ENCODE peak calls at places on chromosomes 5 and 9, in four cellular contexts. One of them, this sample, is unnamed. For H3K27me3, the result is how much of the 10 kb centered on the place peaks cover.

GRCh38 chr5:131068893-131069643 is 96.0 kb downstream of the HINT1 start:
- DNase-seq in H9: no peak
- DNase-seq in HCT116: no peak
- DNase-seq in SK-N-SH: no peak
- DNase-seq in this sample: peak

GRCh38 chr9:107221321-107221720 is 61.8 kb upstream of the RAD23B start:
- DNase-seq in H9: no peak
- DNase-seq in HCT116: no peak
- DNase-seq in SK-N-SH: no peak
- DNase-seq in this sample: peak

GRCh38 chr5:65766159-65766558 is 44.2 kb downstream of the NLN start:
- DNase-seq in H9: no peak
- DNase-seq in HCT116: no peak
- DNase-seq in SK-N-SH: no peak
- DNase-seq in this sample: no peak

GRCh38 chr5:133998807-133999206 is 6.0 kb downstream of the VDAC1 start:
- DNase-seq in H9: no peak
- DNase-seq in HCT116: no peak
- DNase-seq in SK-N-SH: no peak
- DNase-seq in this sample: no peak

GRCh38 chr9:31259824-31260223 is 1124.6 kb upstream of the ACO1 start:
- DNase-seq in H9: no peak
- DNase-seq in HCT116: no peak
- DNase-seq in SK-N-SH: no peak
- DNase-seq in this sample: no peak

GRCh38 chr5:150243590-150243989 is 46.0 kb downstream of the CAMK2A start:
- DNase-seq in H9: no peak
- DNase-seq in HCT116: no peak
- DNase-seq in SK-N-SH: no peak
- DNase-seq in this sample: no peak

GRCh38 chr9:104142799-104143553 is 48.9 kb downstream of the SMC2 start:
- DNase-seq in H9: no peak
- DNase-seq in HCT116: no peak
- DNase-seq in SK-N-SH: no peak
- DNase-seq in this sample: no peak

GRCh38 chr5:141094481-141095262 is at the start of gene PCDHB2:
- DNase-seq in H9: peak
- DNase-seq in HCT116: no peak
- DNase-seq in SK-N-SH: peak
- DNase-seq in this sample: no peak

GRCh38 chr5:59199868-59200267 is 617.0 kb downstream of the RAB3C start:
- DNase-seq in H9: no peak
- DNase-seq in HCT116: no peak
- DNase-seq in SK-N-SH: no peak
- DNase-seq in this sample: no peak

GRCh38 chr9:106945727-106946690 is 83.0 kb downstream of the ZNF462 start:
- DNase-seq in H9: no peak
- DNase-seq in HCT116: no peak
- DNase-seq in SK-N-SH: no peak
- DNase-seq in this sample: no peak

GRCh38 chr9:109014267-109015025 is 1.1 kb upstream of the CTNNAL1 start:
- DNase-seq in H9: no peak
- DNase-seq in HCT116: no peak
- DNase-seq in SK-N-SH: no peak
- DNase-seq in this sample: no peak

GRCh38 chr5:43193952-43194321 is 1.9 kb downstream of the NIM1K start:
- DNase-seq in H9: no peak
- DNase-seq in HCT116: no peak
- DNase-seq in SK-N-SH: no peak
- DNase-seq in this sample: no peak

GRCh38 chr5:61290815-61291214 is 41.2 kb upstream of the ZSWIM6 start:
- DNase-seq in H9: no peak
- DNase-seq in HCT116: no peak
- DNase-seq in SK-N-SH: no peak
- DNase-seq in this sample: no peak

GRCh38 chr5:180329606-180330269 is 23.4 kb downstream of the GFPT2 start:
- DNase-seq in H9: no peak
- DNase-seq in HCT116: no peak
- DNase-seq in SK-N-SH: no peak
- DNase-seq in this sample: no peak

GRCh38 chr5:55160493-55161209 is 680 bp downstream of the GPX8 start:
- DNase-seq in H9: peak
- DNase-seq in HCT116: peak
- DNase-seq in SK-N-SH: no peak
- DNase-seq in this sample: no peak

GRCh38 chr5:173451031-173451430 is 122.8 kb upstream of the STC2 start:
- DNase-seq in H9: peak
- DNase-seq in HCT116: peak
- DNase-seq in SK-N-SH: peak
- DNase-seq in this sample: peak
- H3K27me3 ChIP-seq in H9: under half
- H3K27me3 ChIP-seq in HCT116: under half
- H3K27me3 ChIP-seq in SK-N-SH: under half
- H3K27me3 ChIP-seq in this sample: under half

GRCh38 chr9:129102095-129102525 is 8.5 kb downstream of the CRAT start:
- DNase-seq in H9: no peak
- DNase-seq in HCT116: no peak
- DNase-seq in SK-N-SH: no peak
- DNase-seq in this sample: no peak

GRCh38 chr9:129104051-129104450 is 6.5 kb downstream of the CRAT start:
- DNase-seq in H9: no peak
- DNase-seq in HCT116: no peak
- DNase-seq in SK-N-SH: no peak
- DNase-seq in this sample: no peak

GRCh38 chr9:129102791-129103594 is 7.6 kb downstream of the CRAT start:
- DNase-seq in H9: peak
- DNase-seq in HCT116: peak
- DNase-seq in SK-N-SH: peak
- DNase-seq in this sample: peak

GRCh38 chr9:129101279-129101678 is 9.3 kb downstream of the CRAT start:
- DNase-seq in H9: no peak
- DNase-seq in HCT116: no peak
- DNase-seq in SK-N-SH: no peak
- DNase-seq in this sample: no peak

DNA sequence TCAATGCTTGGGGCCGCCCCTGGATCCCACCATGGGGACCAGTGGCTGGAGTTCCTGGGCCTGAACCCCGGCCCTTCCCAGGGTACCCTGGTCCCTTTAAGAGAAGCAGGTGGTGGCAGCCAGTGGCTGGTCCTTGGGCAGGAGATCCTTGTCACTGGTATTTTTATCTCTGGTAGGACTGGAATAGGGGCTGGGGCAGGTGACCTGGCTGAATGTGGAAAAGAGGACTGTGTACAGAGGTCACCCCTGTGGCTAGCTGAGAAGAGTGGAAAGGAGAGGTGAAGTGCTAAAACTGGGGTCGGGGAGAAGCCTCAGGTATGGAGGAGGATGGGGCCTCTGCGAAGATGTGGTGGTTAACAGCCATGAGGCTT is 7.0 kb downstream of the CRAT start:
- DNase-seq in H9: no peak
- DNase-seq in HCT116: no peak
- DNase-seq in SK-N-SH: no peak
- DNase-seq in this sample: no peak
- H3K27ac ChIP-seq in H9: no peak
- H3K27ac ChIP-seq in HCT116: no peak
- H3K27ac ChIP-seq in SK-N-SH: no peak
- H3K27ac ChIP-seq in this sample: no peak

DNA sequence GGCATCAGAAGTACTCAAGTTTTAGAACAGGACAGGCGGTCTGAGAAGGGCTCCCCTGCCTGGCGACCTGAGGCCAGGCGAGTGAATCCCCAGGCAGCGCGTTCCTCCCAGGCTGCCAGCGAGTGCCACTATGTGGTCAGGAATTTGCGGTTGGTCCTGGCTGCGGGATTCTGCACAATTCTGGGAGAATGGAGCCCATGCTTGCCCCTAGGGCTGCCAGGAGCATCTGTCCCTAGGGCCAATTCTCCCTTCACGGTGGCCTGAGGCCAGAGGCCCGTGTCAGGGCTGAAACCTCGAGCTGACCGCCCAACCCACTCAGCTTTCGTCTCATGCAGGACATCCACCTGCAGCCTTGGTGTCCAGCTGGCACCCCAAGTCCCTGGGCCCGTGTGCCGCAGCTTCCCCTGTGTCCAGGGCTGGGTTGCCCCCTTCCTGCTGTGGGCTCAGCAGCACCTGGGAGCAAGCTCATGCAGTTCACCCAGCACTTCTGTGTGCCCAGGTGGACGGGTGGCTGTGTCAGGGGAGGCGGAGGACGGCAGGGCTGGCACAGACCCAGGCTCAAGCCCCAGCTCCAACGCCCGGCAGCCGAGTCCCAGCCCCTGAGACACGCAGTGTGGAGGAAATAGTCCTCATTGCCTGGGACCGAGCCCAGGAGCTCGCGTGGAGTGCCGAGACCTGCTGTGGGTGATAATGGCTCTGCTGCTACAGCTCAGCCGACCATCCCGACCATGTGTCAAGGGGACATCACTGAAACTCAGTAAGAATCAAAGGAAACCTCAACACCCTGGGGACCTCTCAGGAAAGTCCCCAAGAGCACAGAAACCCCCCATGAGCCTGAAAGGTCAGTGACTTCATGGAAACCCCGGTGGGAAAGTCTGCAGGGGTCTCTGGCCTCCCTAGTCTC is 39.1 kb downstream of the LPCAT1 start:
- DNase-seq in H9: no peak
- DNase-seq in HCT116: no peak
- DNase-seq in SK-N-SH: no peak
- DNase-seq in this sample: no peak
- H3K4me2 ChIP-seq in H9: no peak
- H3K4me2 ChIP-seq in HCT116: no peak
- H3K4me2 ChIP-seq in SK-N-SH: no peak
- H3K4me2 ChIP-seq in this sample: peak

GRCh38 chr5:2750758-2751464 is 566 bp downstream of the IRX2 start:
- DNase-seq in H9: no peak
- DNase-seq in HCT116: no peak
- DNase-seq in SK-N-SH: no peak
- DNase-seq in this sample: no peak
- H3K27me3 ChIP-seq in H9: under half
- H3K27me3 ChIP-seq in HCT116: under half
- H3K27me3 ChIP-seq in SK-N-SH: half or more
- H3K27me3 ChIP-seq in this sample: under half

DNA sequence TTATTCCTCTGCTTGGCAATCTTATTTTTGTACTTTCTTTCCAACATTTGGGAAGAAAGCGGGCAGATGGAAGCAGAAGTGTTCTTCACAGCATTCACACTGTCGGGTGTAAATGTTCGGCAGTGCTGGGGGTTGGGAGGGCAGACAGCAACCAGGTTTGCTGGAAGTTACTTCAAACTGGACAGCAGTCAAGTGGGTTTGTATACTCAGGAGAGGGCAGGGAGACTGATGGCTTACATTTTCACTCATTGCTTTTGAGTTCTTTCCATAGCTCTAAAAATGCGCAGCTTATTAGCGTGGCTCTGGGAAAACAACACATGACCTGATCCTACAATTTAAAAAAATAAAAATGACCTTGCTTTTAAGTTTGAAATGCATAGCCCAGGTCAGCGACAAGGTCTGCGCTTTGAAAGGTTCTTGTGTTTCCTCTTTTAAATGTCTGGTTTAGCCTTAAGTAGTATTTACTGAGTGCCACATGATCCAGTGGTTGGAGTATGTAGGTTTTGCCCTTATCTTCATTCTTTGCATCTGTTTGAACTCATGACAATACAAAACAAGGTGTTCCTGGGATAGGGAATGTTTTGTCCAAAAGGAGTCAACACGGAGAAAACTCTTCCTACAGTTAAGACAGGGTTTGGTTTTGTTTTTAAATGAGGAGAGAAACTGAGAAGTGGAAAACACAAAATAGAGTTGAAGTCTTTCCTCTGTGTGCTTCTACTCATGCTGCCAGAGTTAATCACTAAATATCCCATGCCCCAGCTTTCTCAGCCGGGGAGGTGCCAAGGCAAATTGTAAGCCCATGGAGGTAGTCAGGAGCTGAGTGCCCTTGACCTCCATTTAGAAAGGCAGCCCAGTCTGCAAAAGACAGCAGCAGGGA is 132.7 kb upstream of the DMRT1 start:
- DNase-seq in H9: no peak
- DNase-seq in HCT116: no peak
- DNase-seq in SK-N-SH: no peak
- DNase-seq in this sample: no peak
- H3K27ac ChIP-seq in H9: peak
- H3K27ac ChIP-seq in HCT116: no peak
- H3K27ac ChIP-seq in SK-N-SH: peak
- H3K27ac ChIP-seq in this sample: no peak

DNA sequence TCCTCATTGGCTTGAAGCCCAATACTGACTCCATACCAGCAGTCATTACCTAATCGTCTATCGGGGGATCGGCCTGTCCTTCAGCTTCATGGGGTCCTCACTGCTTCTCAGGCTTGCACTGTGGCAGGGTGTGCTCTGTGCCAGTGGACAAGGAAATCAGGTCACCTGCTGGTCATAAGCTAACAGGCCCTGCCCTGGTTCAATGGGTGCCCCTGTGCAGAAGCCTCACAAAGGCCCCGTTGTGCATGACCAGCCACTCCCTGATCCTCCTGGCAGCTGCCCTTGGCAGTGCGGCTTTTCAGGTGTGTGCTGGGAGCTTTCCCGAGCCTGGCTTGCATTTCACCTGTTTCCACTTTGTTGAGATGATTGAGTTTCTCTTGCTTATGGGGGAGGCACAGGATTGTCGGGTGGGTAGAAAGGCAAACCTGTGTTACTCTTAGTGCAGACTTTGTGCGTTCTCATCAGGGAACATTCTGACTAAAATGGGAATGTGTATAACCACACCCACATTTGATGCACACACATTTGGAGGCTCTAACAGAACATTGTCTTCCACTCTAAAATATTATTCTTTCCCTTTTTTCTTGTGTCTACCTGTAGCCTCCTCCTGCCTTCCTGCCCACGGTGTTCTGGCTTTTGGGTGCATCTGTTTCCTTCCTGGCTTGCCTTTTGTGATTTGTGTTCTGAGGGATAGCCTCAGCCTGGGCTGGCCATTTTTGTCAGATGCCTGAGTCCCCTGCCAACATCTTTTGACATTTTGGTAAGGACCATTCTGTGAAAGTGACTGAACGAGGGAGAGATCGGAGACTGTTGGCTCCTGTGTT is 101.1 kb downstream of the ARHGAP26 start:
- DNase-seq in H9: no peak
- DNase-seq in HCT116: peak
- DNase-seq in SK-N-SH: no peak
- DNase-seq in this sample: no peak
- H3K4me2 ChIP-seq in H9: no peak
- H3K4me2 ChIP-seq in HCT116: peak
- H3K4me2 ChIP-seq in SK-N-SH: no peak
- H3K4me2 ChIP-seq in this sample: no peak

GRCh38 chr5:167355370-167355769 is 936.1 kb upstream of the WWC1 start:
- DNase-seq in H9: no peak
- DNase-seq in HCT116: no peak
- DNase-seq in SK-N-SH: no peak
- DNase-seq in this sample: no peak
- H3K27me3 ChIP-seq in H9: under half
- H3K27me3 ChIP-seq in HCT116: under half
- H3K27me3 ChIP-seq in SK-N-SH: under half
- H3K27me3 ChIP-seq in this sample: under half

GRCh38 chr5:124648902-124649467 is 97.5 kb downstream of the ZNF608 start:
- DNase-seq in H9: no peak
- DNase-seq in HCT116: no peak
- DNase-seq in SK-N-SH: no peak
- DNase-seq in this sample: no peak
- H3K27ac ChIP-seq in H9: no peak
- H3K27ac ChIP-seq in HCT116: no peak
- H3K27ac ChIP-seq in SK-N-SH: peak
- H3K27ac ChIP-seq in this sample: peak